ENCODE peak calls at places on chromosome 17, in eight cellular contexts. U is thoracic aorta; W is heart left ventricle; M is sigmoid colon; C is MCF 10A; T is CD4-positive, alpha-beta T cell; P is cardiac muscle cell; F is body of pancreas. K is an unnamed sample.

GRCh38 chr17:65694601-65695000 is 133.2 kb upstream of the AXIN2 start:
- DNase-seq in U (no peak), W (no peak), M (no peak), C (no peak), T (no peak), P (no peak), F (no peak), K (no peak)

GRCh38 chr17:35898283-35899070 is 18.3 kb upstream of the CCL5 start:
- DNase-seq in U (no peak), W (peak), M (no peak), C (peak), T (no peak), P (no peak), F (peak), K (no peak)

GRCh38 chr17:2259769-2260536 is 43.6 kb downstream of the SMG6 start:
- DNase-seq in U (no peak), W (no peak), M (peak), C (no peak), T (peak), P (no peak), F (no peak), K (no peak)

GRCh38 chr17:7029659-7030058 is 6.2 kb upstream of the SLC16A13 start:
- DNase-seq in U (no peak), W (peak), M (no peak), C (no peak), T (peak), P (no peak), F (no peak), K (peak)

GRCh38 chr17:75034236-75034908 is 12.4 kb downstream of the ATP5PD start:
- DNase-seq in U (peak), W (peak), M (peak), C (peak), T (peak), P (peak), F (peak), K (peak)

GRCh38 chr17:70121136-70121535 is 46.1 kb downstream of the KCNJ16 start:
- DNase-seq in U (no peak), W (no peak), M (no peak), C (no peak), T (no peak), P (no peak), F (no peak), K (no peak)

GRCh38 chr17:59372138-59372751 is 40.8 kb downstream of the YPEL2 start:
- DNase-seq in U (no peak), W (peak), M (peak), C (peak), T (no peak), P (peak), F (no peak), K (no peak)

GRCh38 chr17:39626171-39626670 is 531 bp upstream of the PPP1R1B start:
- DNase-seq in U (no peak), W (no peak), M (no peak), C (no peak), T (no peak), P (no peak), F (no peak), K (no peak)

GRCh38 chr17:65794572-65794971 is 233.1 kb upstream of the AXIN2 start:
- DNase-seq in U (no peak), W (no peak), M (no peak), C (peak), T (no peak), P (peak), F (peak), K (peak)

GRCh38 chr17:78046923-78047322 is 81.6 kb downstream of the TMC6 start:
- DNase-seq in U (no peak), W (no peak), M (no peak), C (peak), T (no peak), P (no peak), F (no peak), K (no peak)

GRCh38 chr17:45428954-45429337 is 3.7 kb downstream of the ARHGAP27 start:
- DNase-seq in U (no peak), W (no peak), M (no peak), C (no peak), T (no peak), P (no peak), F (no peak), K (no peak)

GRCh38 chr17:47286198-47286914 is 32.7 kb downstream of the ITGB3 start:
- DNase-seq in U (no peak), W (no peak), M (no peak), C (no peak), T (no peak), P (no peak), F (no peak), K (no peak)

GRCh38 chr17:47285003-47285402 is 31.4 kb downstream of the ITGB3 start:
- DNase-seq in U (no peak), W (no peak), M (no peak), C (no peak), T (no peak), P (no peak), F (no peak), K (no peak)

GRCh38 chr17:47287639-47288038 is 34.0 kb downstream of the ITGB3 start:
- DNase-seq in U (no peak), W (no peak), M (no peak), C (no peak), T (no peak), P (no peak), F (no peak), K (no peak)

GRCh38 chr17:47288531-47289116 is 35.0 kb downstream of the ITGB3 start:
- DNase-seq in U (no peak), W (no peak), M (no peak), C (peak), T (no peak), P (no peak), F (no peak), K (no peak)

GRCh38 chr17:47287068-47287467 is 33.4 kb downstream of the ITGB3 start:
- DNase-seq in U (no peak), W (no peak), M (no peak), C (no peak), T (no peak), P (no peak), F (no peak), K (no peak)
- TF ChIP-seq CTCF in U (no peak), W (no peak), M (no peak), C (no peak), T (no peak), P (no peak), F (no peak), K (no peak)

DNA sequence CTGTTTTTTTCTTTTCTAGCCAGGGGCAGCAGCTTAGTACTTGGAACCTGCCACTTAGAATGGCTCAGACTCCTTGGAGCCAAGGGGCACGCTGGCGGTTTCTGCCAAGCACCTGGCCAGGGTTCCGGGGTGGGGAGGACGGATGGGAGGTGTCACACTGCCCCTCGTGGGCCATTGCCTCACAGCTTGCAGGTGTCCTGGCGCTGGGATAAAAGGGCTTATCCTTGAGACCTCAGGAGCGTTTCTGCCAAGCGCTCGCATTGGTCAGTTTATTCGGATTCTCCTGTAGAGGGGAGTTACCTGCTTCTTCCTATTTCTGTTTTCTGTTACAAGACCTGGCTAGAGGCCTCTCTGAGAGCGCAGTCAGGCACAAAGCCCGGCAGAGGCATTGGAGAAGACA is 234.6 kb downstream of the MSI2 start:
- DNase-seq in U (no peak), W (no peak), M (peak), C (no peak), T (no peak), P (no peak), F (no peak), K (no peak)
- TF ChIP-seq CTCF in U (no peak), W (no peak), M (no peak), C (no peak), T (no peak), P (no peak), F (no peak), K (no peak)

DNA sequence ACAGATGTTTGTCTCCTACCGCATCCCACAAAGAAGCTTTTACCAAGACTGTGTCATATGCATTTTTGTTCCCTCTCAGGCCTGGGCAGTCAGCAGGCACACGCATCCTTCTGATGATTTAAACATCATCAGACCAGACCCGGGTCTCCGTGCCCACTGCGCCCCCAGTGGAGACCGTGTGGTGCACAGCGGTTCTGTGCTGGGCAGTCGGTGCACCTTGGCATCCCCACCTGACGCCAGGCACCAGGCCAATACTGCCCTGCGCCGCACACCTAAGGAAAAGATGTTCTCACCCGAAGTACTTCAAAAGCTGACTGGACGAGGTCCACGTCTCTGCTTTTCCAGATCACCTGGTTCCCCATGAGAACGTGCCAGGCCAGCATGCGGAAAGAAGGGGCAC is 10.6 kb upstream of the PLD6 start:
- DNase-seq in U (no peak), W (no peak), M (no peak), C (no peak), T (no peak), P (no peak), F (no peak), K (no peak)
- TF ChIP-seq CTCF in U (no peak), W (no peak), M (no peak), C (no peak), T (no peak), P (no peak), F (no peak), K (no peak)

GRCh38 chr17:43211480-43212402 is at the start of gene TMEM106A:
- DNase-seq in U (peak), W (peak), M (peak), C (peak), T (peak), P (peak), F (peak), K (peak)
- TF ChIP-seq CTCF in U (peak), W (peak), M (peak), C (no peak), T (peak), P (peak), F (no peak), K (peak)

DNA sequence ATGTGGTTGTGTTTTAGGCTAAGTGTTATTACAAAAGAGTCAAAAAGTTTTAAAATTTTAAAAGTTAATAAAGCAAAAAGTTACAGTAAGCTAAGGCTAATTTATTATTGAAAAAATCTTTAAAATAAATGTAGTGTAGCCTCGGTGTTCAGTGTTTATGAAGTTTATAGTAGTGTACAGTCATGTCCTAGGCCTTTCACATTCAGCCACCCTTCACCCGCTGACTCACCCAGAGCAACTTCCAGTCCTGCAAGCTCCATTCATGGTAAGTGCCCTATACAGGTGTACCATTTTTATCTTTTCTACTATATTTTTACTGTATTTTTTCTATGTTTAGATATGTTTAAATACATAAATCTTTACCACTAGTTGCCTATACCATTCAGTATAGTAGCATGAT is 98.5 kb upstream of the RPRML start:
- DNase-seq in U (no peak), W (no peak), M (no peak), C (peak), T (no peak), P (no peak), F (no peak), K (no peak)
- TF ChIP-seq CTCF in U (no peak), W (no peak), M (no peak), C (no peak), T (no peak), P (no peak), F (no peak), K (no peak)